ENCODE peak calls at places on chromosome 11, in ten cellular contexts. One of them, this sample, is unnamed.

GRCh38 chr11:17570034-17570433 is 23.0 kb downstream of the OTOG start:
- DNase-seq in EH: no peak
- DNase-seq in psoas muscle: no peak
- DNase-seq in CD4-positive, CD25-positive, alpha-beta regulatory T cell: no peak
- DNase-seq in midbrain: no peak
- DNase-seq in activated effector memory CD4-positive, alpha-beta T cell treated with anti-CD3 and anti-CD28 coated beads, Interleukin-2, amount 50 U/mL, for 16 hours: no peak
- DNase-seq in stimulated activated effector memory CD8-positive, alpha-beta T cell treated with anti-CD3 and anti-CD28 coated beads, Interleukin-12 subunit alpha, Interleukin-12 subunit beta, amount 100 ng/mL, for 72 hours: no peak
- DNase-seq in T-cell: no peak
- DNase-seq in fibroblast of mammary gland: no peak
- DNase-seq in stimulated activated CD8-positive, alpha-beta memory T cell treated with anti-CD3 and anti-CD28 coated beads, Interleukin-12 subunit alpha, Interleukin-12 subunit beta, amount 100 ng/mL, for 4 hours: no peak
- DNase-seq in this sample: no peak

GRCh38 chr11:6390718-6391547 is 659 bp downstream of the SMPD1 start:
- DNase-seq in EH: no peak
- DNase-seq in psoas muscle: no peak
- DNase-seq in CD4-positive, CD25-positive, alpha-beta regulatory T cell: no peak
- DNase-seq in midbrain: no peak
- DNase-seq in activated effector memory CD4-positive, alpha-beta T cell treated with anti-CD3 and anti-CD28 coated beads, Interleukin-2, amount 50 U/mL, for 16 hours: no peak
- DNase-seq in stimulated activated effector memory CD8-positive, alpha-beta T cell treated with anti-CD3 and anti-CD28 coated beads, Interleukin-12 subunit alpha, Interleukin-12 subunit beta, amount 100 ng/mL, for 72 hours: no peak
- DNase-seq in T-cell: no peak
- DNase-seq in fibroblast of mammary gland: no peak
- DNase-seq in stimulated activated CD8-positive, alpha-beta memory T cell treated with anti-CD3 and anti-CD28 coated beads, Interleukin-12 subunit alpha, Interleukin-12 subunit beta, amount 100 ng/mL, for 4 hours: no peak
- DNase-seq in this sample: no peak

GRCh38 chr11:76763573-76764348 is 19.4 kb upstream of the TSKU start:
- DNase-seq in EH: peak; percentile 94
- DNase-seq in psoas muscle: no peak
- DNase-seq in CD4-positive, CD25-positive, alpha-beta regulatory T cell: no peak
- DNase-seq in midbrain: peak; percentile 28
- DNase-seq in activated effector memory CD4-positive, alpha-beta T cell treated with anti-CD3 and anti-CD28 coated beads, Interleukin-2, amount 50 U/mL, for 16 hours: peak; percentile 16
- DNase-seq in stimulated activated effector memory CD8-positive, alpha-beta T cell treated with anti-CD3 and anti-CD28 coated beads, Interleukin-12 subunit alpha, Interleukin-12 subunit beta, amount 100 ng/mL, for 72 hours: no peak
- DNase-seq in T-cell: no peak
- DNase-seq in fibroblast of mammary gland: peak; percentile 86
- DNase-seq in stimulated activated CD8-positive, alpha-beta memory T cell treated with anti-CD3 and anti-CD28 coated beads, Interleukin-12 subunit alpha, Interleukin-12 subunit beta, amount 100 ng/mL, for 4 hours: no peak
- DNase-seq in this sample: no peak

GRCh38 chr11:97965849-97966646 is 1054.7 kb upstream of the CNTN5 start:
- DNase-seq in EH: peak; percentile 97
- DNase-seq in psoas muscle: no peak
- DNase-seq in CD4-positive, CD25-positive, alpha-beta regulatory T cell: no peak
- DNase-seq in midbrain: no peak
- DNase-seq in activated effector memory CD4-positive, alpha-beta T cell treated with anti-CD3 and anti-CD28 coated beads, Interleukin-2, amount 50 U/mL, for 16 hours: no peak
- DNase-seq in stimulated activated effector memory CD8-positive, alpha-beta T cell treated with anti-CD3 and anti-CD28 coated beads, Interleukin-12 subunit alpha, Interleukin-12 subunit beta, amount 100 ng/mL, for 72 hours: no peak
- DNase-seq in T-cell: no peak
- DNase-seq in fibroblast of mammary gland: peak; percentile 86
- DNase-seq in stimulated activated CD8-positive, alpha-beta memory T cell treated with anti-CD3 and anti-CD28 coated beads, Interleukin-12 subunit alpha, Interleukin-12 subunit beta, amount 100 ng/mL, for 4 hours: no peak
- DNase-seq in this sample: no peak

GRCh38 chr11:72624496-72625201 is 49.6 kb downstream of the PDE2A start:
- DNase-seq in EH: no peak
- DNase-seq in psoas muscle: peak; percentile 60
- DNase-seq in CD4-positive, CD25-positive, alpha-beta regulatory T cell: no peak
- DNase-seq in midbrain: no peak
- DNase-seq in activated effector memory CD4-positive, alpha-beta T cell treated with anti-CD3 and anti-CD28 coated beads, Interleukin-2, amount 50 U/mL, for 16 hours: no peak
- DNase-seq in stimulated activated effector memory CD8-positive, alpha-beta T cell treated with anti-CD3 and anti-CD28 coated beads, Interleukin-12 subunit alpha, Interleukin-12 subunit beta, amount 100 ng/mL, for 72 hours: no peak
- DNase-seq in T-cell: no peak
- DNase-seq in fibroblast of mammary gland: no peak
- DNase-seq in stimulated activated CD8-positive, alpha-beta memory T cell treated with anti-CD3 and anti-CD28 coated beads, Interleukin-12 subunit alpha, Interleukin-12 subunit beta, amount 100 ng/mL, for 4 hours: no peak
- DNase-seq in this sample: no peak

GRCh38 chr11:69274531-69275016 is 19.4 kb upstream of the MYEOV start:
- DNase-seq in EH: no peak
- DNase-seq in psoas muscle: no peak
- DNase-seq in CD4-positive, CD25-positive, alpha-beta regulatory T cell: no peak
- DNase-seq in midbrain: no peak
- DNase-seq in activated effector memory CD4-positive, alpha-beta T cell treated with anti-CD3 and anti-CD28 coated beads, Interleukin-2, amount 50 U/mL, for 16 hours: no peak
- DNase-seq in stimulated activated effector memory CD8-positive, alpha-beta T cell treated with anti-CD3 and anti-CD28 coated beads, Interleukin-12 subunit alpha, Interleukin-12 subunit beta, amount 100 ng/mL, for 72 hours: no peak
- DNase-seq in T-cell: no peak
- DNase-seq in fibroblast of mammary gland: no peak
- DNase-seq in stimulated activated CD8-positive, alpha-beta memory T cell treated with anti-CD3 and anti-CD28 coated beads, Interleukin-12 subunit alpha, Interleukin-12 subunit beta, amount 100 ng/mL, for 4 hours: no peak
- DNase-seq in this sample: no peak

GRCh38 chr11:134517621-134518293 is 105.7 kb upstream of the B3GAT1 start:
- DNase-seq in EH: no peak
- DNase-seq in psoas muscle: no peak
- DNase-seq in CD4-positive, CD25-positive, alpha-beta regulatory T cell: no peak
- DNase-seq in midbrain: no peak
- DNase-seq in activated effector memory CD4-positive, alpha-beta T cell treated with anti-CD3 and anti-CD28 coated beads, Interleukin-2, amount 50 U/mL, for 16 hours: peak; percentile 38
- DNase-seq in stimulated activated effector memory CD8-positive, alpha-beta T cell treated with anti-CD3 and anti-CD28 coated beads, Interleukin-12 subunit alpha, Interleukin-12 subunit beta, amount 100 ng/mL, for 72 hours: no peak
- DNase-seq in T-cell: no peak
- DNase-seq in fibroblast of mammary gland: no peak
- DNase-seq in stimulated activated CD8-positive, alpha-beta memory T cell treated with anti-CD3 and anti-CD28 coated beads, Interleukin-12 subunit alpha, Interleukin-12 subunit beta, amount 100 ng/mL, for 4 hours: no peak
- DNase-seq in this sample: peak; percentile 21

GRCh38 chr11:121626507-121626875 is 173.7 kb upstream of the SORL1-AS1 start:
- DNase-seq in EH: no peak
- DNase-seq in psoas muscle: no peak
- DNase-seq in CD4-positive, CD25-positive, alpha-beta regulatory T cell: no peak
- DNase-seq in midbrain: no peak
- DNase-seq in activated effector memory CD4-positive, alpha-beta T cell treated with anti-CD3 and anti-CD28 coated beads, Interleukin-2, amount 50 U/mL, for 16 hours: no peak
- DNase-seq in stimulated activated effector memory CD8-positive, alpha-beta T cell treated with anti-CD3 and anti-CD28 coated beads, Interleukin-12 subunit alpha, Interleukin-12 subunit beta, amount 100 ng/mL, for 72 hours: no peak
- DNase-seq in T-cell: no peak
- DNase-seq in fibroblast of mammary gland: no peak
- DNase-seq in stimulated activated CD8-positive, alpha-beta memory T cell treated with anti-CD3 and anti-CD28 coated beads, Interleukin-12 subunit alpha, Interleukin-12 subunit beta, amount 100 ng/mL, for 4 hours: no peak
- DNase-seq in this sample: no peak

This sample was measured in activated naive CD4-positive, alpha-beta T cell treated with anti-CD3 and anti-CD28 coated beads, Interleukin-2, amount 50 U/mL, for 72 hours.